ENCODE peak calls at places on chromosome 21, in nine cellular contexts. U is tibial artery, Y is psoas muscle, G is lower lobe of right lung, T is heart right ventricle, Q is left ventricle myocardium inferior, W is right atrium auricular region, R is pancreas, Z is ovary. L is an unnamed sample.
A peak's percentile ranks its signal among the peaks of the same experiment; 100 is the strongest.

GRCh38 chr21:44790401-44790800 is 11.2 kb downstream of the UBE2G2 start:
- DNase-seq in Y (no peak), T (no peak), Q (no peak), W (no peak), Z (no peak), G (no peak), R (no peak), U (no peak), L (no peak)

GRCh38 chr21:34986561-34987533 is 62.3 kb downstream of the RUNX1 start:
- DNase-seq in U (no peak), Y (no peak), T (no peak), G (no peak), Q (no peak), W (no peak), R (peak; percentile 27), Z (no peak), L (no peak)

GRCh38 chr21:29149771-29150425 is 19.5 kb downstream of the MAP3K7CL start:
- DNase-seq in T (no peak), Y (no peak), Z (no peak), W (no peak), Q (no peak), U (no peak), R (no peak), G (no peak), L (no peak)

GRCh38 chr21:43712268-43712942 is 6.5 kb upstream of the PDXK start:
- DNase-seq in Z (no peak), R (peak; percentile 63), Q (no peak), W (no peak), G (peak; percentile 89), U (no peak), Y (no peak), T (no peak), L (no peak)

GRCh38 chr21:34974162-34974981 is 74.7 kb downstream of the RUNX1 start:
- DNase-seq in Q (no peak), Y (no peak), R (no peak), T (no peak), U (no peak), G (no peak), W (no peak), Z (no peak), L (no peak)

GRCh38 chr21:14541840-14542495 is 4.1 kb downstream of the SAMSN1 start:
- DNase-seq in Q (no peak), R (no peak), U (no peak), G (no peak), W (no peak), Y (no peak), T (no peak), Z (no peak), L (no peak)

GRCh38 chr21:44897326-44898010 is 23.2 kb downstream of the ITGB2 start:
- DNase-seq in Q (peak; percentile 22), U (peak; percentile 50), Z (no peak), Y (peak; percentile 18), G (peak; percentile 77), R (no peak), T (peak; percentile 27), W (no peak), L (no peak)

GRCh38 chr21:26169061-26169610 is 1.4 kb downstream of the APP start:
- DNase-seq in Y (peak; percentile 20), G (no peak), W (peak; percentile 66), R (peak; percentile 61), Z (peak; percentile 30), U (peak; percentile 33), Q (peak; percentile 26), T (no peak), L (no peak)

GRCh38 chr21:43574741-43575465 is 84.4 kb downstream of the HSF2BP start:
- DNase-seq in U (peak; percentile 63), G (peak; percentile 70), R (peak; percentile 38), T (peak; percentile 49), Y (peak; percentile 38), W (no peak), Q (peak; percentile 46), Z (peak; percentile 44), L (no peak)

GRCh38 chr21:33396966-33397365 is 6.2 kb upstream of the IFNGR2 start:
- DNase-seq in T (peak; percentile 29), U (no peak), R (no peak), Q (peak; percentile 50), Z (no peak), G (no peak), Y (no peak), W (no peak), L (no peak)

GRCh38 chr21:30579351-30579750 is 10.8 kb downstream of the KRTAP22-2 start:
- DNase-seq in Z (no peak), R (no peak), T (no peak), Q (no peak), U (no peak), W (no peak), G (no peak), Y (no peak), L (no peak)

GRCh38 chr21:42038393-42038792 is 28.2 kb upstream of the ZBTB21 start:
- DNase-seq in U (no peak), G (no peak), R (no peak), Y (no peak), Z (no peak), W (no peak), T (no peak), Q (no peak), L (no peak)

GRCh38 chr21:42038826-42039425 is 28.8 kb upstream of the ZBTB21 start:
- DNase-seq in W (no peak), R (peak; percentile 64), T (no peak), G (no peak), U (no peak), Y (no peak), Z (no peak), Q (no peak), L (no peak)

GRCh38 chr21:42039470-42039901 is 29.3 kb upstream of the ZBTB21 start:
- DNase-seq in T (no peak), Y (no peak), Q (no peak), Z (no peak), U (peak; percentile 56), R (peak; percentile 64), G (peak; percentile 49), W (no peak), L (no peak)

GRCh38 chr21:42036313-42036712 is 26.2 kb upstream of the ZBTB21 start:
- DNase-seq in Q (no peak), W (no peak), R (no peak), Z (no peak), U (no peak), Y (no peak), T (no peak), G (no peak), L (no peak)

GRCh38 chr21:42037943-42038342 is 27.8 kb upstream of the ZBTB21 start:
- DNase-seq in U (no peak), Q (no peak), G (peak; percentile 39), W (no peak), Y (no peak), R (no peak), Z (no peak), T (no peak), L (no peak)
- H3K27ac ChIP-seq in U (no peak overlapping the region), Q (no peak overlapping the region), G (no peak overlapping the region), W (no peak overlapping the region), Y (no peak overlapping the region), R (no peak overlapping the region), Z (no peak overlapping the region), T (no peak overlapping the region), L (no peak overlapping the region)

GRCh38 chr21:39728341-39728740 is 16.6 kb upstream of the IGSF5 start:
- DNase-seq in T (no peak), G (no peak), U (no peak), R (no peak), Z (no peak), Q (no peak), W (no peak), Y (no peak), L (no peak)

GRCh38 chr21:39721885-39722284 is 23.1 kb upstream of the IGSF5 start:
- DNase-seq in Y (no peak), Q (no peak), G (no peak), W (no peak), U (no peak), T (no peak), R (no peak), Z (no peak), L (no peak)

GRCh38 chr21:39724944-39725343 is 20.0 kb upstream of the IGSF5 start:
- DNase-seq in Q (no peak), R (no peak), Y (no peak), G (no peak), U (no peak), W (no peak), Z (no peak), T (no peak), L (no peak)

GRCh38 chr21:39727401-39728120 is 17.4 kb upstream of the IGSF5 start:
- DNase-seq in G (no peak), U (no peak), R (no peak), T (no peak), Y (no peak), W (no peak), Q (no peak), Z (no peak), L (no peak)

GRCh38 chr21:39726133-39726532 is 18.9 kb upstream of the IGSF5 start:
- DNase-seq in R (no peak), G (no peak), Z (no peak), Y (no peak), Q (no peak), W (no peak), U (no peak), T (no peak), L (no peak)
- TF ChIP-seq CTCF in R (no peak), G (no peak), Z (no peak), Y (no peak), Q (no peak), W (no peak), U (no peak), T (no peak), L (no peak)

DNA sequence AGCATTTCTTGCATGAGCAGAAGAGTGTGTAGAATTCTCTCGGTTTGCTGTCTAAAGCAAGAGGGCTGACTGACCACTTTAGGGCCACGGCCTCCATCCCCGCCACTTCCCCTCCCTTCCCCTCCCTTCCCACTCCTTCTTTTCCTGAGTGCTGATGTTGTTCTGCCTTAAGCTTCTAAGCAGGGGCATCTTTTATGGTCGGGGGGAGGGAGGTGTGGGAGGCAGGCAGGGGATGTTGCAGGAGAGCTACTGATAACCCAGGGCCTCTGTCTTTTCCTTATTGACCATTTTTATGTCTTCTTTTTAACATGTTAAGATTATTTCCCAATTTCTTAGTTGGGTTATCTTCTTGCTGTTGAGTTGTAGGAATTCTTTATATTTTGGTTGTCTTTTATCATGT is 15.1 kb downstream of the USP25 start:
- DNase-seq in U (no peak), G (no peak), W (no peak), Y (no peak), R (no peak), T (no peak), Q (no peak), Z (no peak), L (no peak)
- H3K27ac ChIP-seq in U (no peak overlapping the region), G (no peak overlapping the region), W (no peak overlapping the region), Y (no peak overlapping the region), R (no peak overlapping the region), T (no peak overlapping the region), Q (no peak overlapping the region), Z (no peak overlapping the region), L (no peak overlapping the region)

GRCh38 chr21:41895643-41896493 is 16.7 kb upstream of the PRDM15 start:
- DNase-seq in W (no peak), R (no peak), U (no peak), G (no peak), Z (no peak), T (no peak), Y (no peak), Q (no peak), L (no peak)
- TF ChIP-seq CTCF in W (no peak), R (no peak), U (no peak), G (no peak), Z (no peak), T (no peak), Y (no peak), Q (no peak), L (no peak)

GRCh38 chr21:36184561-36184960 is 27.9 kb downstream of the DOP1B start:
- DNase-seq in W (no peak), T (no peak), Q (no peak), U (no peak), Y (no peak), Z (no peak), G (no peak), R (no peak), L (no peak)
- H3K27ac ChIP-seq in W (no peak overlapping the region), T (no peak overlapping the region), Q (no peak overlapping the region), U (no peak overlapping the region), Y (no peak overlapping the region), Z (no peak overlapping the region), G (no peak overlapping the region), R (no peak overlapping the region), L (no peak overlapping the region)

L was measured in esophagus muscularis mucosa.